ENCODE peak calls at places on chromosome 2, in six cellular contexts. I is posterior cingulate gyrus; F is stimulated activated CD8-positive, alpha-beta memory T cell treated with anti-CD3 and anti-CD28 coated beads, Interleukin-12 subunit alpha, Interleukin-12 subunit beta, amount 100 ng/mL, for 1 hour; V is MCF 10A; J is anterior cingulate cortex; Y is NCI-H2227 treated with DMSO at 0.1 percent for 48 hours. A is an unnamed sample.

GRCh38 chr2:43486604-43487003 is 109.2 kb downstream of the THADA start:
- DNase-seq in I (no peak), F (no peak), V (peak), J (no peak), Y (no peak), A (no peak)

GRCh38 chr2:6580982-6581381 is 284.7 kb downstream of the CMPK2 start:
- DNase-seq in I (no peak), F (no peak), V (peak), J (no peak), Y (no peak), A (peak)

GRCh38 chr2:56361844-56362243 is 178.1 kb downstream of the CCDC85A start:
- DNase-seq in I (no peak), F (no peak), V (no peak), J (no peak), Y (no peak), A (no peak)

GRCh38 chr2:193482557-193482956 is 1287.8 kb upstream of the TMEFF2 start:
- DNase-seq in I (no peak), F (no peak), V (no peak), J (no peak), Y (no peak), A (no peak)

GRCh38 chr2:575728-576237 is 101.4 kb downstream of the TMEM18 start:
- DNase-seq in I (no peak), F (no peak), V (peak), J (no peak), Y (no peak), A (no peak)

GRCh38 chr2:120611961-120612360 is 123.7 kb upstream of the GLI2 start:
- DNase-seq in I (no peak), F (no peak), V (no peak), J (no peak), Y (no peak), A (no peak)

GRCh38 chr2:202064881-202065230 is 8.2 kb upstream of the KIAA2012 start:
- DNase-seq in I (no peak), F (no peak), V (no peak), J (no peak), Y (no peak), A (no peak)

GRCh38 chr2:53744395-53745065 is 23.1 kb upstream of the CHAC2 start:
- DNase-seq in I (no peak), F (no peak), V (no peak), J (no peak), Y (no peak), A (no peak)

GRCh38 chr2:31404302-31404701 is 10.2 kb downstream of the XDH start:
- DNase-seq in I (no peak), F (no peak), V (no peak), J (no peak), Y (no peak), A (no peak)

GRCh38 chr2:3683748-3684454 is 19.5 kb upstream of the DCDC2C start:
- DNase-seq in I (no peak), F (no peak), V (peak), J (no peak), Y (no peak), A (peak)

GRCh38 chr2:6948081-6949008 is 31.1 kb downstream of the RNF144A start:
- DNase-seq in I (no peak), F (no peak), V (no peak), J (no peak), Y (no peak), A (no peak)

GRCh38 chr2:219488149-219488843 is 10.4 kb upstream of the GMPPA start:
- DNase-seq in I (no peak), F (no peak), V (no peak), J (no peak), Y (no peak), A (no peak)

GRCh38 chr2:191714925-191715324 is 37.0 kb downstream of the NABP1 start:
- DNase-seq in I (no peak), F (no peak), V (no peak), J (no peak), Y (no peak), A (no peak)

A was measured in HT1080.